ENCODE peak calls at places on chromosome 20, in six cellular contexts. U, S, D, N, V and F are unnamed samples.

GRCh38 chr20:63064310-63064709 is 57.5 kb upstream of the BHLHE23 start:
- DNase-seq in U (no peak), S (no peak), D (no peak), N (no peak), V (no peak), F (peak; percentile 31)

GRCh38 chr20:17898548-17898994 is 70.0 kb downstream of the SNX5 start:
- DNase-seq in U (peak; percentile 44), S (peak; percentile 83), D (peak; percentile 79), N (peak; percentile 68), V (peak; percentile 62), F (peak; percentile 49)

GRCh38 chr20:17611540-17612286 is 41.8 kb downstream of the DSTN start:
- DNase-seq in U (no peak), S (peak; percentile 25), D (peak; percentile 42), N (no peak), V (no peak), F (no peak)

GRCh38 chr20:52622086-52622485 is 350.1 kb upstream of the TSHZ2 start:
- DNase-seq in U (no peak), S (no peak), D (no peak), N (no peak), V (no peak), F (no peak)

GRCh38 chr20:63222541-63222940 is 6.6 kb upstream of the YTHDF1 start:
- DNase-seq in U (no peak), S (no peak), D (no peak), N (no peak), V (no peak), F (no peak)

GRCh38 chr20:47561175-47561574 is 59.5 kb downstream of the NCOA3 start:
- DNase-seq in U (no peak), S (no peak), D (no peak), N (no peak), V (no peak), F (no peak)

GRCh38 chr20:36541227-36542018 is at the start of gene MYL9:
- DNase-seq in U (no peak), S (peak; percentile 95), D (peak; percentile 97), N (peak; percentile 36), V (peak; percentile 77), F (no peak)

GRCh38 chr20:62949153-62949821 is 3.2 kb upstream of the SLC17A9 start:
- DNase-seq in U (no peak), S (no peak), D (peak; percentile 5), N (no peak), V (no peak), F (no peak)